ENCODE peak calls at places on chromosomes 16 and 17, in six cellular contexts. One of them, this sample, is unnamed.

GRCh38 chr17:77331161-77331864 is 190.5 kb downstream of the SEC14L1 start:
- DNase-seq in brain microvascular endothelial cell: peak
- DNase-seq in neural crest cell: peak
- DNase-seq in lower leg skin: peak
- DNase-seq in BJ: no peak
- DNase-seq in heart left ventricle: peak
- DNase-seq in this sample: peak

GRCh38 chr16:11729787-11730186 is 12.9 kb downstream of the TXNDC11 start:
- DNase-seq in brain microvascular endothelial cell: no peak
- DNase-seq in neural crest cell: no peak
- DNase-seq in lower leg skin: peak
- DNase-seq in BJ: no peak
- DNase-seq in heart left ventricle: no peak
- DNase-seq in this sample: no peak

GRCh38 chr16:78396046-78396445 is 296.6 kb downstream of the WWOX start:
- DNase-seq in brain microvascular endothelial cell: no peak
- DNase-seq in neural crest cell: no peak
- DNase-seq in lower leg skin: no peak
- DNase-seq in BJ: no peak
- DNase-seq in heart left ventricle: no peak
- DNase-seq in this sample: no peak

GRCh38 chr16:56269276-56269675 is 78.0 kb downstream of the GNAO1 start:
- DNase-seq in brain microvascular endothelial cell: no peak
- DNase-seq in neural crest cell: no peak
- DNase-seq in lower leg skin: no peak
- DNase-seq in BJ: no peak
- DNase-seq in heart left ventricle: no peak
- DNase-seq in this sample: no peak

GRCh38 chr17:75271955-75272847 is 1.2 kb upstream of the MIF4GD start:
- DNase-seq in brain microvascular endothelial cell: no peak
- DNase-seq in neural crest cell: no peak
- DNase-seq in lower leg skin: no peak
- DNase-seq in BJ: no peak
- DNase-seq in heart left ventricle: peak
- DNase-seq in this sample: no peak

GRCh38 chr16:49799172-49799571 is 56.7 kb downstream of the ZNF423 start:
- DNase-seq in brain microvascular endothelial cell: no peak
- DNase-seq in neural crest cell: no peak
- DNase-seq in lower leg skin: no peak
- DNase-seq in BJ: no peak
- DNase-seq in heart left ventricle: no peak
- DNase-seq in this sample: no peak

GRCh38 chr17:77419547-77420475 is 279.0 kb downstream of the SEC14L1 start:
- DNase-seq in brain microvascular endothelial cell: no peak
- DNase-seq in neural crest cell: no peak
- DNase-seq in lower leg skin: no peak
- DNase-seq in BJ: no peak
- DNase-seq in heart left ventricle: no peak
- DNase-seq in this sample: no peak

GRCh38 chr16:715448-716249 is 731 bp downstream of the METRN start:
- DNase-seq in brain microvascular endothelial cell: no peak
- DNase-seq in neural crest cell: no peak
- DNase-seq in lower leg skin: no peak
- DNase-seq in BJ: no peak
- DNase-seq in heart left ventricle: no peak
- DNase-seq in this sample: no peak

GRCh38 chr16:87246269-87247065 is 70.7 kb downstream of the C16orf95 start:
- DNase-seq in brain microvascular endothelial cell: no peak
- DNase-seq in neural crest cell: no peak
- DNase-seq in lower leg skin: peak
- DNase-seq in BJ: no peak
- DNase-seq in heart left ventricle: no peak
- DNase-seq in this sample: no peak

GRCh38 chr17:45672301-45672700 is 111.8 kb upstream of the CRHR1 start:
- DNase-seq in brain microvascular endothelial cell: no peak
- DNase-seq in neural crest cell: no peak
- DNase-seq in lower leg skin: no peak
- DNase-seq in BJ: no peak
- DNase-seq in heart left ventricle: no peak
- DNase-seq in this sample: no peak

GRCh38 chr16:6964679-6965078 is 368.0 kb upstream of the RBFOX1 start:
- DNase-seq in brain microvascular endothelial cell: no peak
- DNase-seq in neural crest cell: no peak
- DNase-seq in lower leg skin: no peak
- DNase-seq in BJ: no peak
- DNase-seq in heart left ventricle: no peak
- DNase-seq in this sample: peak

GRCh38 chr16:14148569-14148968 is 77.5 kb downstream of the MRTFB start:
- DNase-seq in brain microvascular endothelial cell: peak
- DNase-seq in neural crest cell: no peak
- DNase-seq in lower leg skin: no peak
- DNase-seq in BJ: no peak
- DNase-seq in heart left ventricle: no peak
- DNase-seq in this sample: no peak

GRCh38 chr16:86727131-86727530 is 148.8 kb downstream of the FOXL1 start:
- DNase-seq in brain microvascular endothelial cell: no peak
- DNase-seq in neural crest cell: no peak
- DNase-seq in lower leg skin: no peak
- DNase-seq in BJ: no peak
- DNase-seq in heart left ventricle: no peak
- DNase-seq in this sample: no peak

GRCh38 chr16:12576878-12577277 is 226.8 kb downstream of the CPPED1 start:
- DNase-seq in brain microvascular endothelial cell: no peak
- DNase-seq in neural crest cell: no peak
- DNase-seq in lower leg skin: peak
- DNase-seq in BJ: no peak
- DNase-seq in heart left ventricle: no peak
- DNase-seq in this sample: no peak

GRCh38 chr17:62892870-62893338 is 73.1 kb upstream of the TANC2 start:
- DNase-seq in brain microvascular endothelial cell: peak
- DNase-seq in neural crest cell: no peak
- DNase-seq in lower leg skin: no peak
- DNase-seq in BJ: peak
- DNase-seq in heart left ventricle: no peak
- DNase-seq in this sample: no peak

GRCh38 chr17:45775576-45776011 is 8.5 kb upstream of the CRHR1 start:
- DNase-seq in brain microvascular endothelial cell: no peak
- DNase-seq in neural crest cell: no peak
- DNase-seq in lower leg skin: no peak
- DNase-seq in BJ: no peak
- DNase-seq in heart left ventricle: peak
- DNase-seq in this sample: no peak

GRCh38 chr17:9905078-9905415 is at the start of gene RCVRN:
- DNase-seq in brain microvascular endothelial cell: no peak
- DNase-seq in neural crest cell: no peak
- DNase-seq in lower leg skin: no peak
- DNase-seq in BJ: no peak
- DNase-seq in heart left ventricle: no peak
- DNase-seq in this sample: no peak

GRCh38 chr17:38747385-38748328 is 479 bp downstream of the PCGF2 start:
- DNase-seq in brain microvascular endothelial cell: no peak
- DNase-seq in neural crest cell: peak
- DNase-seq in lower leg skin: peak
- DNase-seq in BJ: no peak
- DNase-seq in heart left ventricle: peak
- DNase-seq in this sample: no peak

DNA sequence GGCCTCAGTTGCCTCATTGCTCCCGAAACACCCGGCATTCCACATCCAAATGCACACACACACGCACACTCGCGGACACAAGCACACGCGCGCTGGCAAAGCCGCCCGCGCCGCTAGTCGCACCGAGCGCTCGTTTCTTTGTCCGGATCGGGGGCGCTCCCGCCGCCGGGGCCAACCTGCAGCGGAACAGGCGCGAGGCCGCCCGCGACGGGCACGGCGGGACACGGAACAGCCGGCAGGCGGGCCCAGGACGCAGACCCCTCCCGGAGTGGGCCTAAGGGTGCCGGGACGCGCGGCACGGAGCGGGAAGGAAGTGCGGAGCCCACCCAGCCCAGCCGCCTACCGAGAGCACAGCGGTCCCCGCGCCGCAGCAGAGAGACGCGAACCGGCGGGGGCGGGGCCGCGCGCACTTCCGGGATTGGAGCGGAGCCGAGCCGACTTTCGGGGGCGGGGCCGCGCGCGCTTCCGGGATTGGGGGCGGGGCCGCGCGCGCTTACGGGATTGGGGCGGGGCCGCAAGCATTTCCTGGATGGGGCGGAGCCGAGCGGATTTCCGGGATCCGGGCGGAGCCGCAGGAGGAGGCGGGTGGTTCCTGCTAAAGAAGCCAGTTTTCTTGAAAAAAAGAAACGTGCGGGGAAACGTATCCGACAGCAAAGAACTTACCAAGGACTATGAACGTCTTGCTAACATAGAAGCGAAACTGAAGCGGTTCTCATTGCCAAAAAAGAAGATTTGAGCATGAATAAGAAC is at the start of gene CYBC1:
- DNase-seq in brain microvascular endothelial cell: peak
- DNase-seq in neural crest cell: peak
- DNase-seq in lower leg skin: peak
- DNase-seq in BJ: peak
- DNase-seq in heart left ventricle: peak
- DNase-seq in this sample: no peak
- TF ChIP-seq CTCF in brain microvascular endothelial cell: no peak
- TF ChIP-seq CTCF in neural crest cell: no peak
- TF ChIP-seq CTCF in lower leg skin: no peak
- TF ChIP-seq CTCF in BJ: no peak
- TF ChIP-seq CTCF in heart left ventricle: no peak
- TF ChIP-seq CTCF in this sample: no peak

DNA sequence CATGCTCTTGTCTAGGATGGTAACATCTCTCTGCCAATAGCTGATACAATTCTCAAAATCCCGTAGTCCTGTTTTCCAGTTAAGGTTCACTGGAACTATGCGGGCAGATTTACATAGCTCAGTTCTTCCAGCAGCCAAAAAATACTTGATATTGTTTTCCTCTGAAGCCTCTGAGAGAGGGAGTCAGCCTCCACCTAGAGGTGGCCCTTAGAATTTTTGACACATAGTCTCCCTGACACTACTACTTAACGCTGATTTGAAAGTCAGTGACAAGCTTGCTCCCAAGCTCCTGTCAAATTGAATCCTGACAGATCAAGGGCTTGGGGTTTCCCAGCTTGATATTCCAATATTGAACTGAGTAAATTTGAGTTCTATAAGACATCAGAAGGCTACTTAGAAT is 1780.1 kb downstream of the TP53TG3F start:
- DNase-seq in brain microvascular endothelial cell: no peak
- DNase-seq in neural crest cell: no peak
- DNase-seq in lower leg skin: no peak
- DNase-seq in BJ: no peak
- DNase-seq in heart left ventricle: no peak
- DNase-seq in this sample: no peak
- TF ChIP-seq CTCF in brain microvascular endothelial cell: no peak
- TF ChIP-seq CTCF in neural crest cell: no peak
- TF ChIP-seq CTCF in lower leg skin: no peak
- TF ChIP-seq CTCF in BJ: no peak
- TF ChIP-seq CTCF in heart left ventricle: no peak
- TF ChIP-seq CTCF in this sample: no peak

DNA sequence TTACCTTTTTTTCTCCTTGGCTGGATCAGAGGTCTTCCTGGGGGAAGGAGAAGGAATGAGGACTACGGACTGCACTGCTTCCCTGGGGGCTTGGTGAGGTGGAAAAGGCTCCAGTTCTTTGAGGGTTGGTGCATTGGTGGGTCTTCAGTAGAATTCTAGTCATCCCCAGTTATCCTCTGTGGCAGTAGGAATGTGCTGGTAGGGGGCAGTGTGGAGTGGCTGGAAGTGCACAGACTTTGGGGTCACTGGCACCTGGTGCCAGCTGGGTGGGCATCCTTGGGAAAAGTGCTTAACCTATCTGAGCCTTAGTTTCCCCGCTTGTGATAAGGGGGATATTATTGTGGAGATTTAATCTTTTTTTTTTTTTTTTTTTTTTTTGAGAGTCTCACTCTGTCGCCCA is 6.3 kb downstream of the TAC4 start:
- DNase-seq in brain microvascular endothelial cell: no peak
- DNase-seq in neural crest cell: no peak
- DNase-seq in lower leg skin: no peak
- DNase-seq in BJ: no peak
- DNase-seq in heart left ventricle: no peak
- DNase-seq in this sample: no peak
- TF ChIP-seq CTCF in brain microvascular endothelial cell: peak
- TF ChIP-seq CTCF in neural crest cell: no peak
- TF ChIP-seq CTCF in lower leg skin: no peak
- TF ChIP-seq CTCF in BJ: no peak
- TF ChIP-seq CTCF in heart left ventricle: no peak
- TF ChIP-seq CTCF in this sample: peak

DNA sequence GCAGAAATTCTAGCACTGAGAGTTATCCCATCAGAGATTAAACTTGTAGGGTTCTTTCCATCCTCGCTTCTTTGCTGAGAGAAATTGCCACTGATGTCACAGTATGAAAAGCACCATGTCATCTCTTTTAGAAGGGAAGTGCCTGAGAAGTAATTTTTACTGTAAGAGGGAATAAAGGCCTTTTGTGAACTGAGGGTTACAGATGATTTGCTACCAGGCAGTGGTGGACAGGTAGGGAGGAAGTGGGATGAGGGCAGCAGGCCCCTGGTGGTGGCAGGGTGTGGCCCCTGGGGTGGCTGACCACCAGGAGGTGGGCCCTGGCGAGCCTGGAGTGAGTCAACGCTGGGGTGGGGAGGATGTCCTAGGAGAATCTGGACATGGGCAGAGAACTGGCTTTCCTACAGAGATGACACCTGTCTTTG is 6.4 kb upstream of the MILR1 start:
- DNase-seq in brain microvascular endothelial cell: no peak
- DNase-seq in neural crest cell: no peak
- DNase-seq in lower leg skin: no peak
- DNase-seq in BJ: no peak
- DNase-seq in heart left ventricle: no peak
- DNase-seq in this sample: no peak
- TF ChIP-seq CTCF in brain microvascular endothelial cell: no peak
- TF ChIP-seq CTCF in neural crest cell: no peak
- TF ChIP-seq CTCF in lower leg skin: no peak
- TF ChIP-seq CTCF in BJ: no peak
- TF ChIP-seq CTCF in heart left ventricle: no peak
- TF ChIP-seq CTCF in this sample: no peak

GRCh38 chr17:16380640-16381495 is at the start of gene UBB:
- DNase-seq in brain microvascular endothelial cell: peak
- DNase-seq in neural crest cell: peak
- DNase-seq in lower leg skin: peak
- DNase-seq in BJ: peak
- DNase-seq in heart left ventricle: peak
- DNase-seq in this sample: peak
- TF ChIP-seq CTCF in brain microvascular endothelial cell: peak
- TF ChIP-seq CTCF in neural crest cell: no peak
- TF ChIP-seq CTCF in lower leg skin: no peak
- TF ChIP-seq CTCF in BJ: peak
- TF ChIP-seq CTCF in heart left ventricle: no peak
- TF ChIP-seq CTCF in this sample: no peak

GRCh38 chr17:73491648-73492047 is 152.6 kb downstream of the SDK2 start:
- DNase-seq in brain microvascular endothelial cell: no peak
- DNase-seq in neural crest cell: no peak
- DNase-seq in lower leg skin: no peak
- DNase-seq in BJ: no peak
- DNase-seq in heart left ventricle: no peak
- DNase-seq in this sample: no peak
- TF ChIP-seq CTCF in brain microvascular endothelial cell: no peak
- TF ChIP-seq CTCF in neural crest cell: no peak
- TF ChIP-seq CTCF in lower leg skin: no peak
- TF ChIP-seq CTCF in BJ: no peak
- TF ChIP-seq CTCF in heart left ventricle: no peak
- TF ChIP-seq CTCF in this sample: no peak